ENCODE peak calls at places on chromosomes 11 and 22, in six cellular contexts. Q is A549; N is HCT116; U is heart right ventricle; T is colonic mucosa; V is CD4-positive, CD25-positive, alpha-beta regulatory T cell. A is an unnamed sample. For H3K9me3 and H3K4me1, the result is how much of the 10 kb centered on the place peaks cover.

GRCh38 chr11:95563859-95564258 is 225.7 kb downstream of the FAM76B start:
- DNase-seq in Q (no peak), N (no peak), U (no peak), T (no peak), V (no peak), A (no peak)

GRCh38 chr11:69630009-69630870 is 10.7 kb upstream of the CCND1 start:
- DNase-seq in Q (peak), N (no peak), U (no peak), T (no peak), V (no peak), A (no peak)

GRCh38 chr11:127454856-127455255 is 454.3 kb upstream of the KIRREL3 start:
- DNase-seq in Q (no peak), N (no peak), U (no peak), T (no peak), V (no peak), A (no peak)

GRCh38 chr22:45781941-45782340 is 110.3 kb downstream of the ATXN10 start:
- DNase-seq in Q (no peak), N (no peak), U (no peak), T (no peak), V (no peak), A (no peak)

GRCh38 chr11:84923489-84923888 is 703.7 kb downstream of the DLG2 start:
- DNase-seq in Q (no peak), N (no peak), U (no peak), T (no peak), V (no peak), A (no peak)

GRCh38 chr11:66685276-66686099 is 7.8 kb upstream of the RBM4B start:
- DNase-seq in Q (no peak), N (no peak), U (no peak), T (no peak), V (no peak), A (no peak)

GRCh38 chr11:32385998-32386397 is 49.3 kb downstream of the WT1 start:
- DNase-seq in Q (peak), N (peak), U (no peak), T (peak), V (no peak), A (no peak)

GRCh38 chr11:4851033-4851432 is 2.0 kb upstream of the OR51S1 start:
- DNase-seq in Q (no peak), N (no peak), U (no peak), T (no peak), V (no peak), A (no peak)

GRCh38 chr11:78048561-78048960 is 15.1 kb upstream of the THRSP start:
- DNase-seq in Q (no peak), N (no peak), U (no peak), T (no peak), V (no peak), A (no peak)

GRCh38 chr11:110174645-110175310 is 81.6 kb downstream of the ZC3H12C start:
- DNase-seq in Q (no peak), N (no peak), U (no peak), T (no peak), V (no peak), A (no peak)

GRCh38 chr22:34709641-34710040 is 356.3 kb upstream of the ISX start:
- DNase-seq in Q (no peak), N (no peak), U (no peak), T (no peak), V (no peak), A (no peak)

GRCh38 chr11:3984896-3985295 is 109.7 kb upstream of the RRM1 start:
- DNase-seq in Q (no peak), N (no peak), U (no peak), T (no peak), V (peak), A (no peak)

GRCh38 chr22:35630387-35630793 is 13.3 kb upstream of the MB start:
- DNase-seq in Q (peak), N (peak), U (no peak), T (no peak), V (no peak), A (no peak)

GRCh38 chr22:50303515-50303847 is 4.0 kb downstream of the PLXNB2 start:
- DNase-seq in Q (no peak), N (no peak), U (no peak), T (no peak), V (no peak), A (no peak)

GRCh38 chr22:28951530-28951929 is 68.2 kb downstream of the ZNRF3 start:
- DNase-seq in Q (no peak), N (no peak), U (no peak), T (no peak), V (no peak), A (no peak)

GRCh38 chr11:119337581-119338317 is 2.9 kb downstream of the C1QTNF5 start:
- DNase-seq in Q (no peak), N (no peak), U (no peak), T (no peak), V (no peak), A (peak)

GRCh38 chr22:45308624-45309421 is 911 bp upstream of the FAM118A start:
- DNase-seq in Q (no peak), N (peak), U (no peak), T (no peak), V (peak), A (peak)

GRCh38 chr22:49119551-49119952 is 708.1 kb downstream of the BRD1 start:
- DNase-seq in Q (no peak), N (no peak), U (peak), T (no peak), V (no peak), A (no peak)

GRCh38 chr11:127332896-127333295 is 332.3 kb upstream of the KIRREL3 start:
- DNase-seq in Q (no peak), N (no peak), U (no peak), T (no peak), V (no peak), A (no peak)

GRCh38 chr11:133797542-133797941 is 47.8 kb downstream of the SPATA19 start:
- DNase-seq in Q (no peak), N (no peak), U (no peak), T (no peak), V (no peak), A (no peak)

GRCh38 chr11:8283510-8284272 is 20.0 kb upstream of the LMO1 start:
- DNase-seq in Q (no peak), N (no peak), U (no peak), T (peak), V (no peak), A (no peak)

GRCh38 chr11:70471254-70471653 is 72.9 kb downstream of the CTTN start:
- DNase-seq in Q (peak), N (peak), U (no peak), T (no peak), V (peak), A (no peak)

GRCh38 chr22:42910221-42910942 is 53.3 kb upstream of the ARFGAP3 start:
- DNase-seq in Q (no peak), N (no peak), U (no peak), T (no peak), V (no peak), A (no peak)

GRCh38 chr11:120517390-120518315 is 6.1 kb downstream of the GRIK4 start:
- DNase-seq in Q (no peak), N (no peak), U (no peak), T (no peak), V (no peak), A (no peak)

GRCh38 chr11:43925063-43925931 is 17.1 kb upstream of the C11orf96 start:
- DNase-seq in Q (no peak), N (no peak), U (no peak), T (no peak), V (no peak), A (no peak)

GRCh38 chr11:27910186-27910941 is 197.6 kb downstream of the KIF18A start:
- DNase-seq in Q (peak), N (no peak), U (no peak), T (no peak), V (no peak), A (no peak)

GRCh38 chr11:14620027-14620511 is 23.5 kb upstream of the PDE3B start:
- DNase-seq in Q (no peak), N (no peak), U (no peak), T (peak), V (no peak), A (no peak)

GRCh38 chr11:38988908-38989307 is 2390.9 kb upstream of the RAG2 start:
- DNase-seq in Q (no peak), N (no peak), U (no peak), T (no peak), V (no peak), A (no peak)

GRCh38 chr11:6681949-6682348 is 1.2 kb downstream of the MRPL17 start:
- DNase-seq in Q (no peak), N (no peak), U (no peak), T (no peak), V (no peak), A (peak)

GRCh38 chr11:107243929-107244328 is 213.7 kb downstream of the CWF19L2 start:
- DNase-seq in Q (no peak), N (no peak), U (no peak), T (no peak), V (no peak), A (no peak)

DNA sequence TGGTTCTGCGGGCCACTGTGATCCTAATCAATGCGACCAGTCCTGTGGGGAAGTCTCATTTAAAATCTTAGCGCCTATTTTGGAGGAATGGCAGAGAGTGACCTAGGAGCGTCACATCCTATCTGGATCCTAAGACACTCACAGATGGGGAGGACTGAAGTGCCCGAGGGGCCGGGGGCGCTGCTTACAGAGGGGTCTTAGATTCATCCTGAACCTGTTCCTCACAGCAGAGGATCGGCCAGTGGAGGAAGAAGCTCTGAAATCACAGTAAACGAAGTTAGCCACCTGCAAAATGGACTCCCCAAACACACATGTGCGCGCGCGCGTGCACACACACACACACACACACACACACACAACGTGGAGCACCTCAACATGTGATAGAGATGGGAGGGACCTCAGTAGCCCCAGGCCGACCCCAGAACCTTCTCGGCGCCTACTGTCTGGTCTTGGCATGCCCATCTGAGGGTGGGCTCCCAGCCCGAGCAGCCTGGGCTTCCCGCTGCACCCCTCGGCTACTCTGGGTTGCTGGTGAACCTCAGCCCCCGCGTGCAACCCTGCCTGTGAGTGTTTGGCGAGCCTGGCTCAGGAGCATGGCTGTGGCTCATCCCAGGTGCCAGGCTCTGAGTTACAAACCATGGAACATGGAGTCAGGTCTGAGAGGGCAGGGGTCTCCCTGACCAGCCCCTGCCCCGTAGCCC is 613.3 kb downstream of the TBC1D22A start:
- DNase-seq in Q (no peak), N (no peak), U (no peak), T (no peak), V (no peak), A (no peak)
- H3K9me3 ChIP-seq in Q (under half), N (under half), U (under half), T (under half), V (under half), A (under half)

GRCh38 chr22:23763579-23764331 is 965 bp downstream of the C22orf15 start:
- DNase-seq in Q (no peak), N (no peak), U (peak), T (no peak), V (peak), A (no peak)

GRCh38 chr22:23767673-23768548 is at the start of gene CHCHD10:
- DNase-seq in Q (peak), N (peak), U (peak), T (peak), V (peak), A (peak)

GRCh38 chr22:23762866-23763578 is at the start of gene C22orf15:
- DNase-seq in Q (no peak), N (no peak), U (no peak), T (no peak), V (peak), A (no peak)

GRCh38 chr22:23767303-23767672 is 484 bp downstream of the CHCHD10 start:
- DNase-seq in Q (no peak), N (no peak), U (no peak), T (no peak), V (no peak), A (no peak)

GRCh38 chr22:23764931-23765881 is 2.4 kb downstream of the C22orf15 start:
- DNase-seq in Q (no peak), N (no peak), U (no peak), T (no peak), V (no peak), A (no peak)
- H3K4me3 ChIP-seq in Q (no peak), N (no peak), U (peak), T (no peak), V (no peak), A (no peak)

DNA sequence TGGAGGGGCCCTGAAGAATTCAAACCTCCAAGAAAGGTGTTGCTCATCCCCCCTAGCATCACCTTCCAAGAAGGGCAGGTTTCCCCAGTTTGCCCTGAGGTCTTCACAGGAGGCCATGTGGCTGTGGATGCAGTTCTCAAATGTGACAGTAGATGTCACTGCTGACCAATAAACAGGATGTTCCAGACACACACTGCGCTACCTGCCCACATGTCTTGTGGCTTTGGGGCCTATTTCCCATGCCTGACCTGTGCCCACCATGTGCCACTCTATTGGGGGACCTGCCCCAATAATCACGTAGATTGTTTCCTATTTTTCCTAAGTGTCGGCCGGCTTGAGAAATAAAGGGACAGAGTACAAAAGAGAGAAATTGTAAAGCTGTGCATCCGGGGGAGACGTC is 4.5 kb downstream of the GSTT2 start:
- DNase-seq in Q (peak), N (peak), U (no peak), T (no peak), V (peak), A (no peak)
- H3K4me1 ChIP-seq in Q (under half), N (under half), U (under half), T (under half), V (under half), A (under half)

DNA sequence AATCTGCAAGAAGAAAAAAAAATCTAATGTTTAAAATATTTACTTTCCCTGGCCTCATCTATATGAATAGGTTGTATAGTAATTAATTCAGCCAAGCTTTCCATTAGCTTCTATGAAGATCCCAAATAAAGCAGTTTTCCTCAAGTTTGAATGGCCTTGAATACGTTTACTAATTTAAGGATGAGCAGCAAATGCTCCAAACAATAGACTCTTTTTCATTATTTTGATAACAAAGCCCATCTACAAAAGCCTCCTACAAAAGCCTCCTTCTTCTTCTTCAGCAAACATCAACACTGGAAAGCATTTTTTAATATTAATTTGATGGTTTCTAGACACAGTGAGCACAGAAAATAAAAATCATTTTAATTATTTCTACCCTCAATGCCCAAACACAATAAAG is 1130.3 kb upstream of the CNTN5 start:
- DNase-seq in Q (no peak), N (no peak), U (no peak), T (no peak), V (no peak), A (no peak)
- H3K9me3 ChIP-seq in Q (under half), N (under half), U (under half), T (under half), V (under half), A (under half)

DNA sequence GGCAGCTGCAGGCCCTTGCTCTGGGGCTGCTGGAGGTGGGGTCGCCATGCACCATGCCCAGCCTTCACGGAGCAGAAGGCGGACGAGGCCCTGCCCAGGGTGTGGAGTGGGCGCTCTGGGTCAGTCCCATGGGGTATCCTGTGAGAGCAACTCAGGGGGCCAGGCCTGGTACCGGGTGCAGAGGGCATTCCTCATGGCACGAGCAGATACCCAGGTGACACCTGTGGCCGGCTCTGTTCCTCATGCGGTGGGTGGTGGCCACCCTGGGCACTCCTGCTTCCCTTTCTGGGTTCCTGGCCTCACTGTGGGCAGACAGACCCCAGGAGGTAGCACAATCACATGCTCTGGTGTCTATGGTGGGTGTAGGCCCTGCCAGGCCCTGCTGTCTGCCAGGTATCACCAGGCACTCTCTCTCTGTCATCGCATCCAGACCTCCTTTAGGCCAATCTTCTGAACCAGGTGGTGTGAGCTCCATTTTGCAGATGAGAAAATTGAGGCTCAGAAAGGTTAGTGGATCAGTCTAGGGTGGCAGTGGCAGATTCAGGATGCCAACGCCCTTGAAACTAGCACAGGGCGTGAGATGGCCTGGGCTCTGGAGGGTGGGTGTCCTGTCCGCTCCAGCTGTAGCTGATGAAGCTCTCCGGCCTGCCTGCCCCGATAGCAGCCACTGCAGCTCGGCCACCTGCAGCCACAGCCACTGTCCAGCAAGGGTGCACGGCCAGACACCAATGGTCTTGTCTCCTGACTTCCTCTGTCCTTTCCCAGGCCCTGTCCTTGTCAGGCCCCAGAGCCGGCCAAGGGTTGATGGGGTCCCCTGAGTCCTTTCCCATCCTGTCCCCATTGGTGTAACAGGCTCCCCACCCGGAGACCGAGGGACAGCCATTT is 15.1 kb downstream of the DGKZ start:
- DNase-seq in Q (no peak), N (no peak), U (peak), T (no peak), V (no peak), A (no peak)
- H3K4me3 ChIP-seq in Q (no peak), N (no peak), U (peak), T (peak), V (peak), A (no peak)

DNA sequence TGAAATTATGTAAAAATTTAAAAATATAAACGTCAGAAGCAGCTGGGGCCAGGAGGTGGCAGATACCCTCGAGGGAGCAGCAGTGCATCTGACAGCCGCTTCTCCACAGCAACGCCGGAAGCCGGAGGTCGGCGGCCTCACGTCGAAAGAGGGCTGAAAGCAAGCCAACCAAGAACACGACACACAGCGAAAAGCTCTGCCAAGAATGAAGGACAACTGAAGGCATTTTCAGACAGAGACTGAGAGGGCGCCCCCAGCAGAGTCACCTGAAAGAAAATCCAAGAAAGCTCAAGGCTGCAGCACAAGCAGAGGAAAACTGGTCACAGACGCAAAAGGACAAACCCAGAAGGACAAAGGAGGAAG is 34.4 kb upstream of the MOB2 start:
- DNase-seq in Q (no peak), N (no peak), U (no peak), T (no peak), V (no peak), A (no peak)
- H3K4me1 ChIP-seq in Q (under half), N (under half), U (half or more), T (under half), V (under half), A (under half)